ENCODE peak calls at places on chromosomes 7 and 10, in four cellular contexts. B, X, D and F are unnamed samples.
A peak's percentile ranks its signal among the peaks of the same experiment; 100 is the strongest.

GRCh38 chr7:154832557-154833138 is 170.3 kb downstream of the PAXIP1 start:
- DNase-seq in B (no peak), X (no peak), D (peak; percentile 79), F (peak; percentile 5)

GRCh38 chr10:13961853-13962252 is 368.9 kb downstream of the FRMD4A start:
- DNase-seq in B (no peak), D (no peak), X (no peak), F (no peak)

GRCh38 chr10:86290933-86291615 is 75.5 kb downstream of the GRID1 start:
- DNase-seq in X (no peak), D (no peak), B (no peak), F (no peak)

GRCh38 chr7:14446829-14447228 is 455.7 kb downstream of the DGKB start:
- DNase-seq in X (no peak), B (no peak), D (no peak), F (no peak)

GRCh38 chr10:132788180-132788830 is 2.4 kb upstream of the NKX6-2 start:
- DNase-seq in B (no peak), D (no peak), X (no peak), F (peak; percentile 10)

GRCh38 chr10:79353726-79354125 is 6.5 kb downstream of the PPIF start:
- DNase-seq in B (no peak), D (no peak), X (no peak), F (no peak)

GRCh38 chr10:71638087-71638576 is 81.4 kb downstream of the C10orf105 start:
- DNase-seq in B (no peak), X (no peak), D (no peak), F (no peak)

GRCh38 chr10:112471878-112472487 is 25.0 kb downstream of the VTI1A start:
- DNase-seq in X (peak; percentile 32), B (no peak), D (peak; percentile 26), F (peak; percentile 64)

GRCh38 chr10:28219241-28219640 is 83.6 kb downstream of the MPP7 start:
- DNase-seq in D (no peak), X (peak; percentile 69), B (no peak), F (peak; percentile 75)

GRCh38 chr7:12385364-12385786 is 18.3 kb downstream of the VWDE start:
- DNase-seq in B (no peak), D (peak; percentile 96), X (no peak), F (no peak)

GRCh38 chr10:60172363-60172990 is 217.2 kb downstream of the ANK3 start:
- DNase-seq in X (no peak), B (no peak), D (no peak), F (no peak)

GRCh38 chr10:46229144-46229563 is 57.6 kb upstream of the ANTXRL start:
- DNase-seq in D (no peak), B (no peak), X (no peak), F (no peak)

GRCh38 chr7:138429577-138430250 is 30.3 kb upstream of the TRIM24 start:
- DNase-seq in X (peak; percentile 4), B (no peak), D (no peak), F (peak; percentile 1)

GRCh38 chr7:99990417-99990816 is 14.6 kb upstream of the AZGP1 start:
- DNase-seq in X (no peak), B (no peak), D (peak; percentile 76), F (no peak)

GRCh38 chr10:22501412-22501811 is 156.1 kb downstream of the SPAG6 start:
- DNase-seq in D (no peak), B (no peak), X (no peak), F (no peak)

GRCh38 chr7:125934965-125935364 is 1005.3 kb upstream of the POT1 start:
- DNase-seq in D (no peak), X (no peak), B (no peak), F (peak; percentile 1)

GRCh38 chr10:60753817-60754216 is 24.5 kb upstream of the CDK1 start:
- DNase-seq in X (no peak), B (no peak), D (no peak), F (no peak)

GRCh38 chr7:64794171-64794844 is at the start of gene ZNF138:
- DNase-seq in D (peak; percentile 98), B (peak; percentile 82), X (peak; percentile 87), F (peak; percentile 94)

GRCh38 chr7:41996381-41997035 is 240.5 kb downstream of the GLI3 start:
- DNase-seq in B (no peak), D (no peak), X (peak; percentile 81), F (peak; percentile 92)

GRCh38 chr10:71221586-71222202 is 9.3 kb downstream of the UNC5B start:
- DNase-seq in B (no peak), X (no peak), D (no peak), F (no peak)

GRCh38 chr7:96973986-96974385 is 31.4 kb upstream of the DLX6 start:
- DNase-seq in D (no peak), B (no peak), X (peak; percentile 27), F (peak; percentile 24)

GRCh38 chr10:51800121-51800520 is 100.7 kb upstream of the CSTF2T start:
- DNase-seq in D (no peak), B (no peak), X (no peak), F (no peak)

GRCh38 chr10:124557648-124558338 is 96.2 kb downstream of the LHPP start:
- DNase-seq in X (no peak), D (no peak), B (no peak), F (no peak)

GRCh38 chr7:156702399-156702798 is 61.8 kb downstream of the RNF32 start:
- DNase-seq in X (no peak), B (no peak), D (no peak), F (no peak)

GRCh38 chr10:117504601-117505000 is 37.9 kb upstream of the EMX2 start:
- DNase-seq in B (no peak), X (no peak), D (no peak), F (no peak)

GRCh38 chr10:32175629-32176028 is 119.4 kb upstream of the KIF5B start:
- DNase-seq in B (no peak), D (no peak), X (no peak), F (no peak)

GRCh38 chr10:66819691-66820090 is 106.1 kb upstream of the LRRTM3 start:
- DNase-seq in B (no peak), D (no peak), X (no peak), F (no peak)

GRCh38 chr10:24428410-24428782 is 219.5 kb downstream of the KIAA1217 start:
- DNase-seq in D (no peak), X (peak; percentile 78), B (no peak), F (peak; percentile 87)

GRCh38 chr7:157485361-157485831 is 148.6 kb downstream of the DNAJB6 start:
- DNase-seq in X (no peak), B (no peak), D (no peak), F (no peak)

GRCh38 chr10:109784236-109784635 is 139.1 kb downstream of the XPNPEP1 start:
- DNase-seq in D (no peak), B (no peak), X (peak; percentile 38), F (peak; percentile 28)